ENCODE peak calls at places on chromosomes 3 and 15, in seven cellular contexts. T is K562, L is SK-N-SH, A is HCT116, K is H1, J is HepG2, P is GM12878. I is an unnamed sample.

GRCh38 chr3:62525276-62525675 is 151.9 kb upstream of the FEZF2 start:
- DNase-seq in T (no peak), L (no peak), A (no peak), K (no peak), J (no peak), P (no peak), I (no peak)

GRCh38 chr15:25239471-25240345 is 199.1 kb downstream of the UBE3A start:
- DNase-seq in T (no peak), L (no peak), A (no peak), K (no peak), J (no peak), P (no peak), I (no peak)

GRCh38 chr3:35778201-35778600 is 138.9 kb downstream of the ARPP21 start:
- DNase-seq in T (no peak), L (no peak), A (no peak), K (no peak), J (no peak), P (no peak), I (no peak)

GRCh38 chr3:130841357-130841756 is 52.5 kb upstream of the ATP2C1 start:
- DNase-seq in T (no peak), L (no peak), A (no peak), K (no peak), J (no peak), P (no peak), I (no peak)

GRCh38 chr3:58366699-58367098 is 34.0 kb downstream of the PXK start:
- DNase-seq in T (no peak), L (no peak), A (no peak), K (no peak), J (no peak), P (no peak), I (no peak)

GRCh38 chr15:70058642-70059360 is 38.9 kb downstream of the TLE3 start:
- DNase-seq in T (no peak), L (no peak), A (no peak), K (no peak), J (no peak), P (no peak), I (no peak)

GRCh38 chr3:118108769-118109168 is 925.9 kb downstream of the IGSF11 start:
- DNase-seq in T (no peak), L (no peak), A (no peak), K (no peak), J (no peak), P (no peak), I (no peak)

GRCh38 chr3:127042634-127043033 is 59.7 kb downstream of the PLXNA1 start:
- DNase-seq in T (no peak), L (no peak), A (no peak), K (no peak), J (no peak), P (no peak), I (no peak)

GRCh38 chr3:172203522-172204258 is 164.3 kb downstream of the FNDC3B start:
- DNase-seq in T (no peak), L (no peak), A (no peak), K (no peak), J (peak), P (no peak), I (no peak)

GRCh38 chr3:193509103-193509965 is 45.4 kb downstream of the ATP13A4 start:
- DNase-seq in T (no peak), L (no peak), A (no peak), K (no peak), J (no peak), P (no peak), I (no peak)
- TF ChIP-seq SIN3A in T (no peak), L (no peak), A (no peak), K (no peak), J (no peak), P (no peak), I (no peak)

DNA sequence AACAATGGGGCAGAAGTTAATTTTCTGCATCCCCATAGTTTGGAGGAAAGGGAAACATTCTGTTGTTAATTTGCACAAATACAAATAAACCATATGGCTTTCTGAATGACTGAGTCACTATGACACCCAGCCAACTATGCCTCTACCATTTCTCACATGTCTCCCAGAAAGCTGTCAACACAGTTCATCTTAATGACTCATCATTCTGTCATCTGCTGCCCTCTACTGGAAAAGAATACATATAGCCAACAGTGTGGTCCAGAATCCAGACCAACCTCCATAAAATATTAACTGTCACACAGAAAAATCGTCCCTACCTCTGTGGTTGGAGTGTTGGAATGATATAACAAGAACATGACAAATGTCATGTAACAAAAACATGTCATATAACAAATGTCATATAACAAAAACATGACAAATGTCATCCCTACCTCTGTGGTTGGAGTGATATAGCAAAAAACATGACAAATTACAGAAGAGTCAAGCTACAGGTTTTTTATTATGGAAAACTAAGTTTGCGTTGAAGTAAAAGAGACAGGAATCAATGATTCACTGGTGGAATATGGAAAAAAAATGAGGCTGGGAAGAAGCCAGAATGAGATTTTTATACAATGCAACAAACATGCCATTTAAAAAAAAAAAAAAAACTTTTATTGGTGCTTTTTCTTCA is 47.7 kb upstream of the GYG1 start:
- DNase-seq in T (peak), L (peak), A (peak), K (no peak), J (peak), P (peak), I (peak)
- TF ChIP-seq POLR2AphosphoS5 in T (no peak), L (no peak), A (peak), K (no peak), J (no peak), P (no peak), I (no peak)

DNA sequence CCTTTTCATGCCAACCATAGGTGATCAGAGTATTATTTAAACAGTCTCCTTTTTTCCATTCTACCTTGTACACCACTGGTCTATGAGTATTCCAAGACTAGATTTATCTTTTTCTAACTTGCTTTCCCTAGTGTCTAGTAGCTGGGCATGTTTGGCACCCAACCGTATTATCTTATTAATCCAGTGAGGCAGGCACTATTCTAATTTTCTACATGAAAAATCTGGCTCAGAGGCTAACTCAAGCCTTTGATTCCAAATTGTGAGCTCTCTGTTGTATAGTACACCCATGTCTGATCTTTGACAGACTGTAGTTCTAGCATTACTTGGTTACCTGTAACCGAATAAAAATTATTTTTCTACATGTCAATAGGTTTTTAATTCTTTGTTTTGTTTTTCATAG is 76.7 kb upstream of the PLXND1 start:
- DNase-seq in T (no peak), L (no peak), A (no peak), K (no peak), J (no peak), P (no peak), I (no peak)
- TF ChIP-seq SIN3A in T (no peak), L (no peak), A (no peak), K (no peak), J (no peak), P (no peak), I (no peak)

GRCh38 chr3:155079795-155080546 is at the start of gene MME:
- DNase-seq in T (peak), L (peak), A (no peak), K (peak), J (no peak), P (no peak), I (no peak)
- TF ChIP-seq POLR2AphosphoS5 in T (no peak), L (peak), A (no peak), K (no peak), J (no peak), P (no peak), I (no peak)

I was measured in Panc1.